ENCODE peak calls at places on chromosomes 16 and 17, in four cellular contexts. X is kidney, V is left ventricle myocardium inferior, P is lung. T is an unnamed sample.

GRCh38 chr17:17682737-17683675 is 1.7 kb downstream of the RAI1 start:
- DNase-seq in P (peak; percentile 69), X (peak; percentile 87), V (peak; percentile 77), T (peak; percentile 89)

GRCh38 chr16:11655655-11656054 is 12.6 kb upstream of the SNN start:
- DNase-seq in V (no peak), P (no peak), X (no peak), T (no peak)

GRCh38 chr17:7440823-7441174 is 1.5 kb downstream of the FGF11 start:
- DNase-seq in X (peak; percentile 80), P (no peak), V (peak; percentile 60), T (no peak)

GRCh38 chr16:27952811-27953210 is 110.7 kb downstream of the GSG1L start:
- DNase-seq in P (no peak), X (no peak), V (no peak), T (no peak)

GRCh38 chr17:66610734-66611133 is 224.2 kb upstream of the CACNG5 start:
- DNase-seq in X (no peak), V (no peak), P (no peak), T (no peak)

GRCh38 chr17:28370035-28370743 is at the start of gene VTN:
- DNase-seq in V (peak; percentile 46), X (peak; percentile 92), P (no peak), T (peak; percentile 90)

GRCh38 chr17:65198653-65199382 is 61.6 kb downstream of the RGS9 start:
- DNase-seq in X (no peak), P (no peak), V (no peak), T (no peak)

GRCh38 chr16:17475104-17475503 is 4.3 kb upstream of the XYLT1 start:
- DNase-seq in P (no peak), V (no peak), X (no peak), T (peak; percentile 63)

GRCh38 chr17:46193246-46193625 is at the start of gene KANSL1:
- DNase-seq in P (peak; percentile 92), V (peak; percentile 86), X (peak; percentile 98), T (peak; percentile 98)

GRCh38 chr17:16477255-16477654 is 14.7 kb downstream of the LRRC75A start:
- DNase-seq in P (no peak), V (peak; percentile 37), X (no peak), T (no peak)

GRCh38 chr17:72446525-72447250 is 325.9 kb downstream of the SOX9 start:
- DNase-seq in V (no peak), X (no peak), P (no peak), T (no peak)

GRCh38 chr16:58119509-58119845 is 9.7 kb downstream of the CFAP20 start:
- DNase-seq in V (no peak), P (no peak), X (no peak), T (no peak)

GRCh38 chr16:67235816-67236547 is 9.1 kb downstream of the TMEM208 start:
- DNase-seq in P (no peak), X (no peak), V (no peak), T (no peak)

GRCh38 chr17:83196973-83197880 is 117.8 kb downstream of the METRNL start:
- DNase-seq in P (no peak), X (peak; percentile 60), V (peak; percentile 11), T (peak; percentile 80)

GRCh38 chr17:5772720-5773119 is 188.4 kb upstream of the NLRP1 start:
- DNase-seq in X (no peak), V (no peak), P (no peak), T (no peak)

GRCh38 chr17:32755045-32755805 is 121.7 kb downstream of the MYO1D start:
- DNase-seq in P (no peak), X (no peak), V (no peak), T (no peak)

GRCh38 chr17:16887523-16888095 is 84.3 kb downstream of the TNFRSF13B start:
- DNase-seq in X (no peak), V (no peak), P (no peak), T (peak; percentile 23)

GRCh38 chr16:11833951-11834695 is 17.2 kb downstream of the RSL1D1 start:
- DNase-seq in X (no peak), V (no peak), P (no peak), T (no peak)

GRCh38 chr16:68737730-68738590 is 868 bp downstream of the CDH1 start:
- DNase-seq in V (no peak), X (peak; percentile 83), P (peak; percentile 65), T (no peak)

GRCh38 chr16:1990336-1991134 is 765 bp downstream of the SYNGR3 start:
- DNase-seq in P (no peak), X (no peak), V (no peak), T (no peak)

GRCh38 chr17:66711403-66711802 is 123.5 kb upstream of the CACNG5 start:
- DNase-seq in X (no peak), P (no peak), V (no peak), T (peak; percentile 5)

GRCh38 chr16:68367034-68367433 is 56.2 kb downstream of the PRMT7 start:
- DNase-seq in X (no peak), V (no peak), P (no peak), T (no peak)

GRCh38 chr17:71287246-71287828 is 833.5 kb upstream of the SOX9 start:
- DNase-seq in V (no peak), X (no peak), P (no peak), T (no peak)

GRCh38 chr16:10592611-10593010 is 12.2 kb upstream of the EMP2 start:
- DNase-seq in X (no peak), V (no peak), P (no peak), T (no peak)

GRCh38 chr16:86095906-86096485 is 197.0 kb downstream of the IRF8 start:
- DNase-seq in V (no peak), P (no peak), X (peak; percentile 36), T (no peak)

GRCh38 chr16:75292691-75293090 is 41.3 kb upstream of the BCAR1 start:
- DNase-seq in X (no peak), V (no peak), P (no peak), T (no peak)

GRCh38 chr17:81204578-81204977 is 18.2 kb downstream of the CEP131 start:
- DNase-seq in X (no peak), V (no peak), P (no peak), T (no peak)

GRCh38 chr17:31480067-31480466 is 88.6 kb downstream of the RAB11FIP4 start:
- DNase-seq in P (no peak), V (no peak), X (no peak), T (no peak)

GRCh38 chr17:12024332-12024731 is 3.7 kb downstream of the MAP2K4 start:
- DNase-seq in X (no peak), V (no peak), P (no peak), T (no peak)

GRCh38 chr16:76378020-76378419 is 100.8 kb downstream of the CNTNAP4 start:
- DNase-seq in X (no peak), P (no peak), V (no peak), T (no peak)

GRCh38 chr17:13135496-13135895 is 117.7 kb upstream of the ELAC2 start:
- DNase-seq in P (no peak), V (no peak), X (no peak), T (no peak)

GRCh38 chr17:80379348-80379747 is 35.6 kb upstream of the ENDOV start:
- DNase-seq in P (no peak), X (no peak), V (no peak), T (no peak)